ENCODE peak calls at places on chromosome 13, in ten cellular contexts. C, P, U, Z, J, F, X, Q, V and H are unnamed samples.

GRCh38 chr13:44237276-44237767 is 136.3 kb upstream of the SERP2 start:
- DNase-seq in F (no peak), X (peak), P (peak), U (no peak), J (peak), Z (no peak), V (peak), C (peak), Q (peak), H (peak)

GRCh38 chr13:64912141-64912540 is 2318.0 kb downstream of the PCDH9 start:
- DNase-seq in P (peak), F (no peak), X (no peak), Z (no peak), Q (no peak), V (peak), C (peak), U (no peak), J (peak), H (no peak)

GRCh38 chr13:109788372-109789195 is 2.2 kb upstream of the IRS2 start:
- DNase-seq in V (no peak), X (no peak), P (no peak), C (no peak), Z (no peak), J (no peak), Q (no peak), F (no peak), U (peak), H (no peak)

GRCh38 chr13:113934576-113934975 is 39.3 kb downstream of the C13orf46 start:
- DNase-seq in P (no peak), X (no peak), Z (peak), Q (peak), V (no peak), F (no peak), U (no peak), J (no peak), C (no peak), H (no peak)

GRCh38 chr13:33328691-33329090 is 43.1 kb upstream of the STARD13 start:
- DNase-seq in U (no peak), C (no peak), J (peak), X (no peak), Z (no peak), F (no peak), Q (no peak), P (no peak), V (peak), H (no peak)

GRCh38 chr13:29845440-29846056 is 4.9 kb downstream of the UBL3 start:
- DNase-seq in U (no peak), P (no peak), Z (no peak), F (no peak), C (peak), X (no peak), Q (no peak), J (peak), V (peak), H (no peak)

GRCh38 chr13:98997738-98998641 is 20.1 kb upstream of the DOCK9 start:
- DNase-seq in J (no peak), V (peak), X (no peak), Q (no peak), C (peak), F (no peak), P (no peak), U (no peak), Z (no peak), H (no peak)

GRCh38 chr13:65724261-65724660 is 1505.9 kb downstream of the PCDH9 start:
- DNase-seq in P (peak), V (peak), J (peak), Z (no peak), F (no peak), Q (no peak), U (no peak), C (peak), X (no peak), H (no peak)

GRCh38 chr13:95754069-95754468 is 77.1 kb downstream of the DNAJC3 start:
- DNase-seq in X (no peak), C (no peak), J (peak), Z (no peak), Q (no peak), V (no peak), P (no peak), U (no peak), F (no peak), H (no peak)

GRCh38 chr13:66210677-66211076 is 1019.5 kb downstream of the PCDH9 start:
- DNase-seq in C (peak), P (peak), X (no peak), U (no peak), Z (no peak), V (peak), F (no peak), Q (no peak), J (peak), H (no peak)

GRCh38 chr13:42364613-42365000 is 92.7 kb downstream of the AKAP11 start:
- DNase-seq in P (no peak), J (no peak), Q (no peak), U (no peak), C (no peak), Z (no peak), F (no peak), V (peak), X (no peak), H (no peak)

GRCh38 chr13:61413572-61413971 is 2.1 kb downstream of the PCDH20 start:
- DNase-seq in F (no peak), X (no peak), P (no peak), U (no peak), C (no peak), J (no peak), Q (peak), Z (no peak), V (no peak), H (no peak)
- H3K4me3 ChIP-seq in F (peak), X (no peak), P (no peak), U (no peak), C (no peak), J (no peak), Q (peak), Z (peak), V (no peak), H (peak)

GRCh38 chr13:26601669-26602068 is 44.2 kb downstream of the WASF3 start:
- DNase-seq in X (peak), F (no peak), P (no peak), Q (no peak), C (peak), V (peak), Z (no peak), U (peak), J (peak), H (no peak)
- TF ChIP-seq CTCF in X (peak), F (no peak), P (peak), Q (no peak), C (no peak), V (no peak), Z (peak), U (peak), J (no peak), H (no peak)

GRCh38 chr13:40982772-40983171 is 36.3 kb downstream of the ELF1 start:
- DNase-seq in C (peak), J (peak), U (peak), P (no peak), V (peak), Q (no peak), X (peak), Z (no peak), F (no peak), H (peak)

GRCh38 chr13:40981361-40981760 is 37.8 kb downstream of the ELF1 start:
- DNase-seq in J (peak), P (no peak), X (no peak), Z (no peak), Q (no peak), U (no peak), F (no peak), V (no peak), C (no peak), H (no peak)

GRCh38 chr13:40979232-40979631 is 39.9 kb downstream of the ELF1 start:
- DNase-seq in Q (no peak), P (no peak), C (no peak), Z (no peak), X (no peak), V (no peak), J (no peak), F (no peak), U (no peak), H (no peak)

GRCh38 chr13:40981949-40982348 is 37.2 kb downstream of the ELF1 start:
- DNase-seq in V (no peak), X (no peak), J (no peak), Z (no peak), F (no peak), P (no peak), C (no peak), Q (no peak), U (no peak), H (no peak)

GRCh38 chr13:40980466-40980865 is 38.6 kb downstream of the ELF1 start:
- DNase-seq in Z (no peak), Q (no peak), U (no peak), X (no peak), J (no peak), F (no peak), V (no peak), P (no peak), C (no peak), H (no peak)
- H3K4me3 ChIP-seq in Z (peak), Q (peak), U (no peak), X (peak), J (peak), F (peak), V (no peak), P (no peak), C (no peak), H (no peak)

GRCh38 chr13:88544836-88545235 is 873.7 kb downstream of the SLITRK5 start:
- DNase-seq in P (no peak), Z (no peak), J (no peak), C (no peak), Q (no peak), V (no peak), U (no peak), X (no peak), F (no peak), H (no peak)
- TF ChIP-seq CTCF in P (no peak), Z (no peak), J (no peak), C (no peak), Q (no peak), V (no peak), U (no peak), X (no peak), F (no peak), H (no peak)

DNA sequence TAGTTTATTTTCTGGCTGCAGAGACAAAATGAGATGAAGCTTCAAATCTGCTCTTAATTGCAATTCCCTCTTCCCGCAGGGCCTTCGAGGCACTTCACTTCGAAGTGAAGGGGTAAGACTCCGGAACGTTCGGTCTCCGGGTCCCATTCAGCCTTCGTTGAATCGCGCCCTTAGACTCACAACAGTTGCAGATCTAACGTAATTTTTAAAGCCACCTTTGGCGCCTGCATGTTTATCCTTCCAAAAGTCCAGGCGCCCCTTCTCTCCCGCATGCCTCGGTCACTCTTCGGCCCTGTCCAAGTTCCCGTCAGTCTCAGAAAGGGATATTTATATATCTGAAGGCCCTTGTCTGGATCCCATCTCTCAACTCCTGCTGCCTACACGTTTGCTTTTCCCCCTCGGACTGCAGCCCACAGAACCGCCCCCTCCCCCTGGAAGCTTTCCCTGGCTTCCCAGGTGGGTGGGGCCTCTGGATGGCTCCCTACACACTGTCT is 912 bp upstream of the KCTD12 start:
- DNase-seq in J (no peak), F (no peak), P (no peak), Z (no peak), C (peak), V (no peak), U (no peak), X (no peak), Q (no peak), H (peak)
- H3K4me3 ChIP-seq in J (peak), F (peak), P (peak), Z (peak), C (peak), V (peak), U (peak), X (peak), Q (peak), H (peak)

GRCh38 chr13:60260440-60260839 is 96.7 kb upstream of the DIAPH3 start:
- DNase-seq in U (no peak), C (no peak), V (no peak), Z (no peak), X (no peak), F (no peak), J (no peak), P (no peak), Q (no peak), H (no peak)
- TF ChIP-seq CTCF in U (no peak), C (peak), V (no peak), Z (no peak), X (no peak), F (no peak), J (no peak), P (no peak), Q (no peak), H (no peak)

GRCh38 chr13:28819046-28819747 is 942 bp upstream of the MTUS2 start:
- DNase-seq in X (no peak), U (peak), Q (no peak), P (no peak), F (no peak), C (peak), Z (no peak), J (peak), V (peak), H (no peak)
- H3K4me3 ChIP-seq in X (peak), U (peak), Q (peak), P (no peak), F (peak), C (no peak), Z (peak), J (no peak), V (peak), H (no peak)

GRCh38 chr13:71034018-71034417 is 833.0 kb downstream of the DACH1 start:
- DNase-seq in P (no peak), V (no peak), C (no peak), Q (no peak), J (no peak), X (no peak), Z (no peak), U (no peak), F (no peak), H (no peak)

DNA sequence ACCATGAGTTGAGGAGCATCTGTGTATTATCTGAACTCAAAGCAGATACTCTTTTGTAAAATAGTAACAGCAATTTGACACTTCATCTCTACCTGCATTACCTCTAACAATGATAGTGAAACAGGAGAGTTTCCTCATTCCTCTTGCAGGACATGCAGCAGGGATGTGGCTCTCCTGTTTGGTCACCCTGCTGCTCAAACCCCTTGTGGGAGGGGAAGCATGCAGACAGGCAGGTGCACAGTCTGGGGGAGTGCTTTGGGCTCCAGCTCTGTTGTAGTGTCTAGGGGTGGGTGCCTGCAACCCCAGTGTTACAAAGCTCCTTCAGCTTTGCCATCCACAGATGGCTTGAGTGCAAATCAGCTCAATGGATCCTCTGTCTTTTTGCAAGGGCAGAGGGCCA is 827.6 kb downstream of the DACH1 start:
- DNase-seq in F (no peak), Z (no peak), J (no peak), P (no peak), U (no peak), V (no peak), C (no peak), Q (no peak), X (no peak), H (no peak)
- TF ChIP-seq CTCF in F (no peak), Z (no peak), J (no peak), P (no peak), U (no peak), V (no peak), C (no peak), Q (no peak), X (no peak), H (no peak)

DNA sequence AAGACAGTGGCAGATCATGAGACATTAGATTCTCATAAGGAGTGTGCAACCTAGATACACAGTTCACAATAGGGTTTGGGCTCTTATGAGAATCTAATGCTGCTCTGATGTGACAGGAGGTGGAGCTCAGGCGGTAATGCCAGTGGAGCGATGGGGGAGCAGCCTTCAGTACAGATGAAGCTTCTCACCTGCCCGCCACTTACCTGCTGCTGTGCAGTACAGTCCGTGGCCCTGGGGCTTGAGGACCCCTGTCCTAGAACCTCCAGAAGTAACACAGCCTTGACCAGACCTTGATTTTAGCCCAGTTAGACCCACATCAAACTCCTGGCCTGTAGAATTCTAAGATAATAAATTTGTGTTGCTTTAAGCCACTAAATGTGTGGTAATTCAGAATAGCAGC is 215.1 kb upstream of the MIR17HG start:
- DNase-seq in V (no peak), X (no peak), Z (no peak), F (no peak), J (no peak), C (no peak), U (no peak), Q (no peak), P (no peak), H (no peak)
- H3K4me3 ChIP-seq in V (no peak), X (no peak), Z (no peak), F (no peak), J (no peak), C (no peak), U (no peak), Q (no peak), P (no peak), H (no peak)